ENCODE peak calls at places on chromosomes 3 and 15, in four cellular contexts. O, M, K and L are unnamed samples.

GRCh38 chr15:88838667-88839066 is 35.4 kb downstream of the ACAN start:
- DNase-seq in O (peak), M (no peak), K (no peak), L (peak)

GRCh38 chr3:132550579-132551305 is 46.3 kb upstream of the ACKR4 start:
- DNase-seq in O (no peak), M (no peak), K (no peak), L (no peak)

GRCh38 chr15:29451201-29451781 is 181.7 kb upstream of the NSMCE3 start:
- DNase-seq in O (peak), K (peak), M (no peak), L (no peak)

GRCh38 chr3:168570404-168571173 is 474.9 kb upstream of the GOLIM4 start:
- DNase-seq in O (no peak), K (no peak), M (no peak), L (no peak)

GRCh38 chr3:142028174-142028833 is 121.0 kb downstream of the TFDP2 start:
- DNase-seq in K (peak), M (peak), O (peak), L (no peak)

GRCh38 chr3:128455116-128455515 is 11.6 kb downstream of the DNAJB8 start:
- DNase-seq in M (no peak), K (no peak), O (no peak), L (no peak)

GRCh38 chr3:17845026-17845425 is 102.6 kb upstream of the TBC1D5 start:
- DNase-seq in M (no peak), K (no peak), O (no peak), L (no peak)

GRCh38 chr15:38254065-38254883 is 1.6 kb downstream of the SPRED1 start:
- DNase-seq in M (peak), K (peak), O (no peak), L (peak)

GRCh38 chr15:70017796-70018195 is 79.9 kb downstream of the TLE3 start:
- DNase-seq in M (no peak), K (no peak), O (no peak), L (no peak)

GRCh38 chr15:76972420-76973361 is 22.2 kb upstream of the PSTPIP1 start:
- DNase-seq in K (no peak), O (no peak), M (no peak), L (no peak)

GRCh38 chr3:171225101-171225674 is 198.7 kb upstream of the SLC2A2 start:
- DNase-seq in M (no peak), O (no peak), K (no peak), L (no peak)

GRCh38 chr3:188187055-188187454 is 33.1 kb downstream of the LPP start:
- DNase-seq in K (no peak), O (no peak), M (no peak), L (no peak)

GRCh38 chr3:168862466-168862865 is 766.7 kb upstream of the GOLIM4 start:
- DNase-seq in M (no peak), O (no peak), K (no peak), L (no peak)

GRCh38 chr15:49406352-49407118 is 16.5 kb upstream of the FGF7 start:
- DNase-seq in O (no peak), M (no peak), K (no peak), L (peak)

GRCh38 chr3:194104041-194104751 is 31.8 kb upstream of the HES1 start:
- DNase-seq in O (no peak), M (peak), K (no peak), L (no peak)

GRCh38 chr3:78993375-78993774 is 774.4 kb downstream of the ROBO1 start:
- DNase-seq in O (no peak), K (no peak), M (no peak), L (no peak)

DNA sequence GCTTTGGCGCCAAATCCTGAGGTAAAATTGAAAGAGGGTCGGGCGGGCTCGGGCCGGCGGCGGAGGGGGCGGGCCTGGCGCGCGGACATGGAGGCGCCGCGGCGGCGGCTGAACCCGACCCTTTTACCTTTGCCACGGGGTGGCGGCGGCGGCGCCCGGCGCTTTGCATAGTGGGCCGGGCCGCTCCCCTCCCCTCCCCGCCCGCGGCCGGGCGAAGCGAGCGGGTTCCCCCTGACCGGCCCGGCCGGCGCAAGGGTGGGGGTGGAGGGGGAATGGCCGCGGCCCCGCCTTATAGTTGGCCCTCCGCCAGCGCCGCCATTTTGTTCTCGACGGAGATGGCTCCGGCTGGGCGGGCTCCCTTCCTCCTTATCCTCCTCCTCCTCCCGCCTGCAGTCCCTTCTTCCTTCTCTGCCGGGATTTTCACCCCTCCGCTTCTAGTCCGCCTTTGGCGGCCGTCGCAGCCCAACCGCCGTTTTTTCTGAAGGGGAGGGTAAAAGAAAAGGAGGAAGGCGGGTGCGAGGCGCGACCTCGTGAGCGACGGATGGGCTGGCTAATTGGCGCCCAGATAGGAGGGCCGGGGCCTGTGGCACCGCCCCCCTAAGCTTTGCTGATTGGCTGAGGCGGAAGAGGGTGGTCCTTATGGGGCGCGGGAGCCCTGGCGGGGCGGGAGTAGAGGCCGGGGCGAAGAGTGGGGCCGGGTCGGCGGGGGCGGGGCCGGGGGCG is 664 bp downstream of the NR2C2 start:
- DNase-seq in K (peak), M (peak), O (peak), L (peak)
- TF ChIP-seq POLR2AphosphoS5 in K (peak), M (no peak), O (peak), L (peak)

DNA sequence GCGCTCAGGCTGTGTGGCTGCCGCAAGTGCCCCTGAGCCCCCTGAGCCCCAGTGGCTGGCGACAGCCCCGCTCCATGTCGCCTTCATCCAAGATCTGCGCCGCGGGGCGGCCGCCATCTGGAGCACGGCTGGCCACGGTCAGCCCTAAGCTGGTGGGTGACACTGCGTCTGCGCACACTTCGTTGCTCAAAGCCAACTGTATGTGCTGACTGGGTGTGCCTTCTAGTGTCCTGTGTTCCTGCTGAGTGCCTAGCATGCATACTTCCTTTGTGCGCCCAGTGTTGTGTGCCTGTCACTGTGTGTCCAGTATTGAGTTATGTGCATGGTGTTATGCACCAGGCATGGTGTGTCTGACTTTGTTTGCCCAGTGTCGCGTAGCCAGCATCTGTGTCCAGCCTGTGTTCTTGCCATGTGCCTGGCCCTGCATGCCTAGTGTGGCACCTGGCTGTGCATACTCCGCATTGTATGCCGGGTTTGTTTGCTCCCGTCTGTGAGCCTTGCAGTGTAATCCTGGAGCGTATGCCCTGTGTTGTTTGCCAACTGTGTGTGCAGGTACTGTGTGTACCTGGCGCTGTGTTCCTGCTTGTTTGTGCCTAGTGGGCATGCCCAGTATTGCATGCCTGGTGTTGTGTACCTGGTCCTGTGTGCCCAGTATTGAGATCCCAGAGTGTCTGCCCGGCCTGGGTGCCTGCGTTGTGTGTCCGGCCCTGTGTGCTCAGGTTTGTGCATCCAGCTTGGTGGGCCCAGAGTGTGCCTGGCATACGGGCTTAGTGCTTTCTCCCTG is 54.7 kb upstream of the CHRNA7 start:
- DNase-seq in M (no peak), O (peak), K (no peak), L (no peak)
- TF ChIP-seq CTCF in M (peak), O (no peak), K (peak), L (no peak)

DNA sequence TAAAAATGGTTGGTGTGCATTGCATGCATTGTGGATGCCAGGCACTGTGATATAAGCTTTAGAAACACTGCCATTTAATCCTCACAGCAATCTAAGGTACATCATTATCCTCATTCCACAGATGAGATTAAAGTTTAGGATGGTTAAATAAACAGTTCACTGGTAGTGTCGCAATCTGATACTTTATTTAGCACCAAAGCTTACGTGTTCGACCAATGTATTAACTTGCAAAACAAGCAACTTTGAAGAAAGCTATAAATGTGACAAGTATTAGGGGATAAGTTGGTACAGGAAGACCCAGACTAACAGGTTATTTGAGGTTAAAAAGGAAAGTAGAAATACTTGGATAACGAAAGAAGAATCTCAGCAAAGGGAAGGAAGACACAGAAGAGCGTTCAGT is 150.5 kb upstream of the ZNF385D start:
- DNase-seq in M (no peak), K (no peak), O (no peak), L (no peak)
- TF ChIP-seq POLR2AphosphoS5 in M (no peak), K (no peak), O (no peak), L (no peak)

DNA sequence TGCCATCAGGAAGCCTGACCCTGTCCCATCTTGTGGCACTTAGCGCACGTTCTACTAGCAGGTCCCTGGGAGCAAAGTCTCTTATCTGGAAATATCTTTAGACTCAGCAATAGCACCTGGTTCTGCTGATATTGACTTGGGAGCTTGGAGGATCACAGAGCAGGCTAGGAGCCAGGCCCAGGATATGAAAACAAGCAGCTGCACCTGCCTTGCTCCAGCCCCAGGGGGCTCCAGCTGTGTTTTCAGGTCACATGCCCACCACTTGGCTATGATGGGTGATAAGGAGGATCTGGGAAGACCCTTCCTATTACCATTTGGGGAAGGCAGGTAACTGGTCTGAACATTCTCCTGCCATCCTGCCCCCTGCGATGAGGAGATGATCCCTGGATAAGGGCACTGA is 87.8 kb downstream of the C3orf70 start:
- DNase-seq in O (peak), M (no peak), K (no peak), L (no peak)
- TF ChIP-seq CTCF in O (peak), M (no peak), K (peak), L (no peak)

GRCh38 chr15:61558172-61559146 is 329.4 kb upstream of the RORA start:
- DNase-seq in O (no peak), K (no peak), M (no peak), L (no peak)
- TF ChIP-seq POLR2AphosphoS5 in O (no peak), K (no peak), M (no peak), L (no peak)